ENCODE peak calls at places on chromosomes 4 and X, in ten cellular contexts. F is CD4-positive, alpha-beta memory T cell; X is CD8-positive, alpha-beta T cell; G is pancreas; A is upper lobe of left lung; W is heart left ventricle; J is K562; P is upper lobe of right lung; I is colonic mucosa; M is effector memory CD4-positive, alpha-beta T cell. T is an unnamed sample.

GRCh38 chr4:186193851-186194250 is 2.5 kb downstream of the CYP4V2 start:
- DNase-seq in F (no peak), J (no peak), I (no peak), P (no peak), W (no peak), M (no peak), G (no peak), A (no peak), X (no peak), T (no peak)

GRCh38 chrX:19585370-19586082 is 70.2 kb upstream of the MAP3K15 start:
- DNase-seq in J (no peak), F (no peak), I (no peak), M (no peak), X (no peak), P (no peak), A (peak; percentile 34), W (no peak), G (no peak), T (no peak)

GRCh38 chr4:45668086-45668485 is 455.8 kb downstream of the GABRG1 start:
- DNase-seq in G (no peak), W (no peak), J (no peak), I (no peak), M (no peak), F (no peak), A (no peak), P (no peak), X (no peak), T (no peak)

GRCh38 chr4:84917087-84917821 is 49.2 kb downstream of the WDFY3 start:
- DNase-seq in G (no peak), P (no peak), I (no peak), X (no peak), M (no peak), A (no peak), W (no peak), J (no peak), F (no peak), T (no peak)

GRCh38 chr4:181289203-181289602 is 954.0 kb upstream of the TENM3 start:
- DNase-seq in W (no peak), F (no peak), X (no peak), P (no peak), G (no peak), A (no peak), M (no peak), J (no peak), I (no peak), T (no peak)

GRCh38 chrX:138847930-138848329 is 136.4 kb upstream of the FGF13 start:
- DNase-seq in X (no peak), W (no peak), P (no peak), J (no peak), M (no peak), F (no peak), A (no peak), G (no peak), I (no peak), T (no peak)

GRCh38 chr4:86043755-86044592 is 315.9 kb downstream of the MAPK10 start:
- DNase-seq in F (peak; percentile 3), P (no peak), A (no peak), J (peak; percentile 61), G (no peak), W (no peak), I (peak; percentile 36), X (no peak), M (no peak), T (no peak)

GRCh38 chrX:123013141-123013540 is 170.9 kb upstream of the GRIA3 start:
- DNase-seq in P (no peak), F (no peak), W (no peak), G (no peak), M (no peak), J (no peak), I (no peak), X (no peak), A (no peak), T (no peak)

GRCh38 chr4:78748361-78748760 is 27.8 kb upstream of the BMP2K start:
- DNase-seq in P (no peak), X (no peak), I (no peak), M (no peak), W (no peak), F (no peak), A (no peak), G (no peak), J (no peak), T (no peak)

GRCh38 chrX:132718411-132718810 is 229.6 kb upstream of the MBNL3 start:
- DNase-seq in I (no peak), J (no peak), W (no peak), P (no peak), F (no peak), M (no peak), X (no peak), A (peak; percentile 39), G (no peak), T (no peak)

GRCh38 chr4:7007142-7007907 is 35.8 kb upstream of the TADA2B start:
- DNase-seq in P (no peak), F (no peak), X (no peak), G (no peak), M (no peak), I (no peak), W (no peak), J (no peak), A (no peak), T (no peak)

GRCh38 chr4:40910706-40911105 is 161.0 kb downstream of the NSUN7 start:
- DNase-seq in I (no peak), X (no peak), A (no peak), J (no peak), M (no peak), W (no peak), F (no peak), G (no peak), P (no peak), T (no peak)

GRCh38 chr4:4667643-4668081 is 125.8 kb upstream of the STX18 start:
- DNase-seq in X (no peak), M (no peak), F (no peak), G (no peak), J (no peak), I (no peak), P (no peak), W (no peak), A (no peak), T (no peak)

GRCh38 chrX:12988797-12989196 is 13.9 kb downstream of the TMSB4X start:
- DNase-seq in A (peak; percentile 53), M (no peak), W (no peak), G (no peak), J (peak; percentile 62), P (no peak), I (no peak), X (no peak), F (no peak), T (no peak)

GRCh38 chr4:111499291-111499690 is 646.0 kb upstream of the FAM241A start:
- DNase-seq in F (no peak), X (no peak), P (no peak), W (no peak), M (no peak), I (no peak), A (no peak), G (no peak), J (no peak), T (no peak)

GRCh38 chr4:156677136-156677535 is 294.5 kb downstream of the PDGFC start:
- DNase-seq in F (no peak), M (no peak), I (peak; percentile 28), J (no peak), P (no peak), G (no peak), A (no peak), W (no peak), X (no peak), T (no peak)

GRCh38 chr4:153170407-153170806 is 33.8 kb upstream of the TRIM2 start:
- DNase-seq in X (no peak), A (no peak), I (no peak), W (no peak), F (no peak), J (no peak), G (no peak), P (no peak), M (no peak), T (no peak)
- H3K9me3 ChIP-seq in X (no peaks in the 10 kb centered on the region), A (no peaks in the 10 kb centered on the region), I (no peaks in the 10 kb centered on the region), W (no peaks in the 10 kb centered on the region), F (no peaks in the 10 kb centered on the region), J (no peaks in the 10 kb centered on the region), G (no peaks in the 10 kb centered on the region), P (no peaks in the 10 kb centered on the region), M (no peaks in the 10 kb centered on the region), T (no peaks in the 10 kb centered on the region)

GRCh38 chr4:28386776-28387175 is 1526.1 kb downstream of the STIM2 start:
- DNase-seq in M (no peak), F (no peak), A (no peak), P (no peak), I (no peak), W (no peak), X (no peak), J (no peak), G (no peak), T (no peak)

GRCh38 chr4:28388471-28388870 is 1527.8 kb downstream of the STIM2 start:
- DNase-seq in F (no peak), X (no peak), A (no peak), J (no peak), W (no peak), I (no peak), M (no peak), P (no peak), G (no peak), T (no peak)

DNA sequence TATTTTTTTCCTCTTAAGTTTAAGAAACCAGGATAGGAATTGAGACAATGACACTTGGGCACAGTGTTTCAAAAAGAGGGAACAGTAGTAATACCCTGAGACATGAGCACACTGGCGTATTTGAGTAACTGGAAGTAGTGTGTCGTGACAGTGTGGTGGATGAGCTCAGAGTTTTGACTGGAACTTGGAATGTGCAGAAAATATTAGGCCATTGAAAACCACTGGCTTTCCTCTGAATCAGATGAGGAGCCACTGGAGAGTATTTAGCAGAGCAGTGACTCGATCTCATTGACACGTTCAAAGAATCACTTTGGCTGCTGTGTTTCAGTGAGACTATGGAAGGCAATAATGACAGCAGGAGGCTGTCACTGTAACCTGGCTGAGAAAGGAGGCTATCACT is 1531.2 kb downstream of the STIM2 start:
- DNase-seq in I (no peak), X (no peak), G (no peak), J (no peak), P (no peak), F (no peak), W (no peak), A (no peak), M (no peak), T (no peak)
- H3K9me3 ChIP-seq in I (no peaks in the 10 kb centered on the region), X (no peaks in the 10 kb centered on the region), G (no peaks in the 10 kb centered on the region), J (no peaks in the 10 kb centered on the region), P (no peaks in the 10 kb centered on the region), F (no peaks in the 10 kb centered on the region), W (no peaks in the 10 kb centered on the region), A (no peaks in the 10 kb centered on the region), M (no peaks in the 10 kb centered on the region), T (no peaks in the 10 kb centered on the region)

GRCh38 chr4:133147365-133147821 is 1.7 kb upstream of the PCDH10 start:
- DNase-seq in X (no peak), M (no peak), J (no peak), W (peak; percentile 21), I (no peak), A (no peak), G (peak; percentile 27), P (no peak), F (no peak), T (no peak)
- H3K9me3 ChIP-seq in X (no peaks in the 10 kb centered on the region), M (no peaks in the 10 kb centered on the region), J (no peaks in the 10 kb centered on the region), W (no peaks in the 10 kb centered on the region), I (no peaks in the 10 kb centered on the region), A (no peaks in the 10 kb centered on the region), G (no peaks in the 10 kb centered on the region), P (no peaks in the 10 kb centered on the region), F (no peaks in the 10 kb centered on the region), T (no peaks in the 10 kb centered on the region)

DNA sequence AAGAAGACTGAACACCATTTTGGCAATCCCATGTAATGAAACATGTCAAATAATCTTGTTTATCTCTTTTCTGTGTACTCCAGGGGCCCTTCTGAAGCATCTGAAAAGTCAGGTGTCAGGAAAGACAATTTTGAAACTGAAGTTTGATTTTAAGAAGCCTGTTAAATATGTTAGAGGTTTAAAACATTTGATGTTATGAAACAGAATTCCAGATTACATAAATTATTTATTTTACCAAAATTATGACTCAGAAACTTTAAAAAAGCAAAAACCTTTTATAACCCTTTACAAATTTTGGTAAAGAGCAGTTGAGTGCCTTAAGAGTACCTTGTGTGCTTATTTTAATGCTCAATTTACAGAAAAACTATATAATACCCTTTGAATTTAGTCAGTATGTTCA is 130.8 kb downstream of the PAPSS1 start:
- DNase-seq in F (no peak), W (no peak), X (no peak), M (no peak), P (no peak), G (no peak), A (no peak), J (no peak), I (no peak), T (no peak)
- H3K9me3 ChIP-seq in F (no peaks in the 10 kb centered on the region), W (peaks cover 17% of the 10 kb centered on the region), X (no peaks in the 10 kb centered on the region), M (peaks cover 7% of the 10 kb centered on the region), P (peaks cover 30% of the 10 kb centered on the region), G (no peaks in the 10 kb centered on the region), A (peaks cover 26% of the 10 kb centered on the region), J (no peaks in the 10 kb centered on the region), I (no peaks in the 10 kb centered on the region), T (no peaks in the 10 kb centered on the region)

T was measured in T-helper 17 cell.